ENCODE peak calls at places on chromosomes 3 and 15, in seven cellular contexts. One of them, this sample, is unnamed.

GRCh38 chr3:194654443-194654842 is 17.5 kb downstream of the LSG1 start:
- DNase-seq in heart right ventricle: no peak
- DNase-seq in psoas muscle: no peak
- DNase-seq in mammary epithelial cell: no peak
- DNase-seq in GM23338: no peak
- DNase-seq in stomach: no peak
- DNase-seq in left ventricle myocardium inferior: no peak
- DNase-seq in this sample: no peak

GRCh38 chr15:55796321-55796965 is 53.5 kb upstream of the PRTG start:
- DNase-seq in heart right ventricle: no peak
- DNase-seq in psoas muscle: no peak
- DNase-seq in mammary epithelial cell: peak
- DNase-seq in GM23338: no peak
- DNase-seq in stomach: no peak
- DNase-seq in left ventricle myocardium inferior: no peak
- DNase-seq in this sample: peak

GRCh38 chr15:57227899-57228298 is 148.4 kb upstream of the CGNL1 start:
- DNase-seq in heart right ventricle: no peak
- DNase-seq in psoas muscle: no peak
- DNase-seq in mammary epithelial cell: no peak
- DNase-seq in GM23338: no peak
- DNase-seq in stomach: no peak
- DNase-seq in left ventricle myocardium inferior: no peak
- DNase-seq in this sample: no peak

GRCh38 chr3:193572426-193572908 is 17.8 kb upstream of the ATP13A4 start:
- DNase-seq in heart right ventricle: no peak
- DNase-seq in psoas muscle: peak
- DNase-seq in mammary epithelial cell: peak
- DNase-seq in GM23338: peak
- DNase-seq in stomach: peak
- DNase-seq in left ventricle myocardium inferior: peak
- DNase-seq in this sample: peak

GRCh38 chr15:34304613-34305012 is 33.0 kb downstream of the SLC12A6 start:
- DNase-seq in heart right ventricle: no peak
- DNase-seq in psoas muscle: no peak
- DNase-seq in mammary epithelial cell: no peak
- DNase-seq in GM23338: no peak
- DNase-seq in stomach: no peak
- DNase-seq in left ventricle myocardium inferior: no peak
- DNase-seq in this sample: no peak

GRCh38 chr15:49045691-49046112 is 544 bp downstream of the SECISBP2L start:
- DNase-seq in heart right ventricle: no peak
- DNase-seq in psoas muscle: no peak
- DNase-seq in mammary epithelial cell: peak
- DNase-seq in GM23338: peak
- DNase-seq in stomach: no peak
- DNase-seq in left ventricle myocardium inferior: no peak
- DNase-seq in this sample: peak

GRCh38 chr15:100515758-100516157 is 13.0 kb downstream of the CERS3 start:
- DNase-seq in heart right ventricle: no peak
- DNase-seq in psoas muscle: peak
- DNase-seq in mammary epithelial cell: no peak
- DNase-seq in GM23338: no peak
- DNase-seq in stomach: no peak
- DNase-seq in left ventricle myocardium inferior: no peak
- DNase-seq in this sample: peak

GRCh38 chr15:60932051-60932915 is 296.8 kb downstream of the RORA start:
- DNase-seq in heart right ventricle: no peak
- DNase-seq in psoas muscle: peak
- DNase-seq in mammary epithelial cell: peak
- DNase-seq in GM23338: peak
- DNase-seq in stomach: peak
- DNase-seq in left ventricle myocardium inferior: no peak
- DNase-seq in this sample: peak

GRCh38 chr3:140219923-140220452 is 285.0 kb downstream of the CLSTN2 start:
- DNase-seq in heart right ventricle: no peak
- DNase-seq in psoas muscle: no peak
- DNase-seq in mammary epithelial cell: no peak
- DNase-seq in GM23338: peak
- DNase-seq in stomach: no peak
- DNase-seq in left ventricle myocardium inferior: no peak
- DNase-seq in this sample: no peak

GRCh38 chr3:38469852-38470251 is 16.2 kb downstream of the ACVR2B start:
- DNase-seq in heart right ventricle: no peak
- DNase-seq in psoas muscle: no peak
- DNase-seq in mammary epithelial cell: no peak
- DNase-seq in GM23338: no peak
- DNase-seq in stomach: no peak
- DNase-seq in left ventricle myocardium inferior: no peak
- DNase-seq in this sample: no peak

GRCh38 chr15:25246641-25247417 is 192.0 kb downstream of the UBE3A start:
- DNase-seq in heart right ventricle: peak
- DNase-seq in psoas muscle: peak
- DNase-seq in mammary epithelial cell: no peak
- DNase-seq in GM23338: no peak
- DNase-seq in stomach: peak
- DNase-seq in left ventricle myocardium inferior: no peak
- DNase-seq in this sample: no peak

GRCh38 chr3:179410317-179410716 is 41.0 kb downstream of the GNB4 start:
- DNase-seq in heart right ventricle: no peak
- DNase-seq in psoas muscle: no peak
- DNase-seq in mammary epithelial cell: no peak
- DNase-seq in GM23338: peak
- DNase-seq in stomach: no peak
- DNase-seq in left ventricle myocardium inferior: no peak
- DNase-seq in this sample: peak

GRCh38 chr3:151379083-151379734 is 5.3 kb downstream of the P2RY12 start:
- DNase-seq in heart right ventricle: peak
- DNase-seq in psoas muscle: no peak
- DNase-seq in mammary epithelial cell: no peak
- DNase-seq in GM23338: peak
- DNase-seq in stomach: no peak
- DNase-seq in left ventricle myocardium inferior: no peak
- DNase-seq in this sample: peak

GRCh38 chr3:51691949-51692348 is 14.9 kb upstream of the GRM2 start:
- DNase-seq in heart right ventricle: no peak
- DNase-seq in psoas muscle: no peak
- DNase-seq in mammary epithelial cell: no peak
- DNase-seq in GM23338: no peak
- DNase-seq in stomach: no peak
- DNase-seq in left ventricle myocardium inferior: no peak
- DNase-seq in this sample: no peak

GRCh38 chr15:81504170-81504905 is 130.3 kb upstream of the TMC3 start:
- DNase-seq in heart right ventricle: no peak
- DNase-seq in psoas muscle: no peak
- DNase-seq in mammary epithelial cell: peak
- DNase-seq in GM23338: no peak
- DNase-seq in stomach: no peak
- DNase-seq in left ventricle myocardium inferior: no peak
- DNase-seq in this sample: peak

GRCh38 chr3:46974421-46975227 is 1.9 kb downstream of the CCDC12 start:
- DNase-seq in heart right ventricle: no peak
- DNase-seq in psoas muscle: no peak
- DNase-seq in mammary epithelial cell: no peak
- DNase-seq in GM23338: no peak
- DNase-seq in stomach: no peak
- DNase-seq in left ventricle myocardium inferior: no peak
- DNase-seq in this sample: no peak

GRCh38 chr3:134369861-134370596 is 4.2 kb downstream of the AMOTL2 start:
- DNase-seq in heart right ventricle: no peak
- DNase-seq in psoas muscle: peak
- DNase-seq in mammary epithelial cell: no peak
- DNase-seq in GM23338: no peak
- DNase-seq in stomach: no peak
- DNase-seq in left ventricle myocardium inferior: no peak
- DNase-seq in this sample: no peak

GRCh38 chr3:4548769-4549168 is 55.6 kb downstream of the ITPR1 start:
- DNase-seq in heart right ventricle: no peak
- DNase-seq in psoas muscle: no peak
- DNase-seq in mammary epithelial cell: no peak
- DNase-seq in GM23338: no peak
- DNase-seq in stomach: no peak
- DNase-seq in left ventricle myocardium inferior: no peak
- DNase-seq in this sample: no peak

GRCh38 chr3:190596341-190597285 is 82.7 kb downstream of the IL1RAP start:
- DNase-seq in heart right ventricle: no peak
- DNase-seq in psoas muscle: no peak
- DNase-seq in mammary epithelial cell: no peak
- DNase-seq in GM23338: no peak
- DNase-seq in stomach: no peak
- DNase-seq in left ventricle myocardium inferior: no peak
- DNase-seq in this sample: peak

GRCh38 chr3:100637197-100637631 is 27.8 kb downstream of the ADGRG7 start:
- DNase-seq in heart right ventricle: no peak
- DNase-seq in psoas muscle: no peak
- DNase-seq in mammary epithelial cell: peak
- DNase-seq in GM23338: no peak
- DNase-seq in stomach: no peak
- DNase-seq in left ventricle myocardium inferior: no peak
- DNase-seq in this sample: peak

GRCh38 chr3:112013058-112013783 is 14.5 kb downstream of the TAGLN3 start:
- DNase-seq in heart right ventricle: peak
- DNase-seq in psoas muscle: peak
- DNase-seq in mammary epithelial cell: peak
- DNase-seq in GM23338: peak
- DNase-seq in stomach: peak
- DNase-seq in left ventricle myocardium inferior: peak
- DNase-seq in this sample: peak

DNA sequence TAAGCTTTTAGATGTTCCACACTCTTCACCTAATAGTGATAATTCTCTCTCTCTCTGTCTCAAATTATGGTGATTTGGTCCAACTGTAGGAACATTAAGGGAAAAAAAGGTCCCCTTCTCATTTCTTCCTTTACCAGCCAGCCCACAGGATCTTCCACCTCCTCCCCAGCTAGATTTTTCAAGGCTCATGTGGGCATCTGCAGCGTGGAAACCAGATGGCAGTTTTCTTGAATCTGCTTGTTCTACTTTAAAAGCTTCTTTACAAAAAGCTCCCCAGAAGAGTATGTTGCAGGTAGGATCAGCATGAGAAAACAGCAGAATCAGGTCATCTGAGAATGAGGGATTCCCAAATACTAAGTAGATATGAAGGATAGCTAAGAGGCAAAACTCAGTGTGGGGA is 208.6 kb upstream of the PFN2 start:
- DNase-seq in heart right ventricle: no peak
- DNase-seq in psoas muscle: no peak
- DNase-seq in mammary epithelial cell: no peak
- DNase-seq in GM23338: no peak
- DNase-seq in stomach: no peak
- DNase-seq in left ventricle myocardium inferior: no peak
- DNase-seq in this sample: no peak
- TF ChIP-seq CTCF in heart right ventricle: no peak
- TF ChIP-seq CTCF in psoas muscle: no peak
- TF ChIP-seq CTCF in mammary epithelial cell: no peak
- TF ChIP-seq CTCF in GM23338: no peak
- TF ChIP-seq CTCF in stomach: no peak
- TF ChIP-seq CTCF in left ventricle myocardium inferior: no peak
- TF ChIP-seq CTCF in this sample: no peak

DNA sequence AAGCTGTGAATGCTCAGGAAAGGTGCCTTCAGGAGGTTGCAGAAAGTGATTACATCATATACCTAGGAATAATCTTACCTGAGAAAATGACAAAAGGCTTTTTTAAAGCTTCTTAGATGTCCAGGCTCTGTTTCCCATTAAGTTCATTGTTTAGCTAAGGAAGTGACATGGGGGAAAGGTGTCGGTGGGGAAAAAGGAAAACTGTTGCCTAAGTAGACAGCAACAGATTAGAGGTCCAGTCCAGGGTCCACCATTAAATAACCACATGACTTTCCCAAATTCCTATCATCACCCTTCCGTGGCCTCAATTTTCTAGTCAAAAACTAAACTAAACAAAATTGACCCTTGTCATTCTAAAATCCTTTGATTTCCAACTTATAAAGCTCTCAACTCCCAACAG is 4.3 kb downstream of the WWTR1 start:
- DNase-seq in heart right ventricle: no peak
- DNase-seq in psoas muscle: no peak
- DNase-seq in mammary epithelial cell: no peak
- DNase-seq in GM23338: no peak
- DNase-seq in stomach: no peak
- DNase-seq in left ventricle myocardium inferior: no peak
- DNase-seq in this sample: no peak
- H3K4me3 ChIP-seq in heart right ventricle: no peak
- H3K4me3 ChIP-seq in psoas muscle: peak
- H3K4me3 ChIP-seq in mammary epithelial cell: no peak
- H3K4me3 ChIP-seq in GM23338: no peak
- H3K4me3 ChIP-seq in stomach: peak
- H3K4me3 ChIP-seq in left ventricle myocardium inferior: peak
- H3K4me3 ChIP-seq in this sample: no peak

DNA sequence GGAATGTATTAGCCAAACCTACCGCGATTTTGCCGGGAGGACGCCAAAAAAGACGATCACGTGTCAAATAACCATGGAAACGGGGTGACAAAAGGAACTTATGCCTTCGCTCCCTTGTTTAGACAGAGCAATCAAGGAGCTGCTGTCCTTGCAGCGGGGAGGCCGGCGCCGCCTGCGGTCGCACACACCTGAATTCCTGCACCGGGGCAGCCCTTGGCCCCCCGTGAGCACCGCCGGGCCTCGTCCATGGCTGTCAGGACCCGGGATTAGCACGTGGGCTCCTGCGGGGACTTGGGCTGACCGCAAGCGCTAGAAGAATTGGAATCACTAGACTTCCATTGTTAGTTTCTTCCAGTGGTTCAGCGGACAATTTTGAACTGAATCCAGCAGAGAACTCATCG is 193.1 kb downstream of the SHQ1 start:
- DNase-seq in heart right ventricle: no peak
- DNase-seq in psoas muscle: no peak
- DNase-seq in mammary epithelial cell: no peak
- DNase-seq in GM23338: peak
- DNase-seq in stomach: no peak
- DNase-seq in left ventricle myocardium inferior: no peak
- DNase-seq in this sample: no peak
- TF ChIP-seq CTCF in heart right ventricle: no peak
- TF ChIP-seq CTCF in psoas muscle: no peak
- TF ChIP-seq CTCF in mammary epithelial cell: no peak
- TF ChIP-seq CTCF in GM23338: peak
- TF ChIP-seq CTCF in stomach: no peak
- TF ChIP-seq CTCF in left ventricle myocardium inferior: no peak
- TF ChIP-seq CTCF in this sample: no peak

GRCh38 chr15:22902981-22903380 is 64.5 kb downstream of the NIPA2 start:
- DNase-seq in heart right ventricle: no peak
- DNase-seq in psoas muscle: no peak
- DNase-seq in mammary epithelial cell: no peak
- DNase-seq in GM23338: no peak
- DNase-seq in stomach: no peak
- DNase-seq in left ventricle myocardium inferior: no peak
- DNase-seq in this sample: no peak
- H3K4me3 ChIP-seq in heart right ventricle: no peak
- H3K4me3 ChIP-seq in psoas muscle: no peak
- H3K4me3 ChIP-seq in mammary epithelial cell: no peak
- H3K4me3 ChIP-seq in GM23338: no peak
- H3K4me3 ChIP-seq in stomach: no peak
- H3K4me3 ChIP-seq in left ventricle myocardium inferior: no peak
- H3K4me3 ChIP-seq in this sample: no peak

This sample was measured in epithelial cell of esophagus.